ENCODE peak calls at places on chromosomes 6 and 20, in five cellular contexts. L is GM23338, R is spleen, D is stomach, A is sigmoid colon. S is an unnamed sample.

GRCh38 chr6:137907170-137907569 is 40.1 kb downstream of the TNFAIP3 start:
- DNase-seq in L (no peak), R (no peak), D (no peak), A (no peak), S (no peak)

GRCh38 chr6:3102875-3103274 is 15.6 kb upstream of the BPHL start:
- DNase-seq in L (no peak), R (no peak), D (no peak), A (no peak), S (no peak)

GRCh38 chr6:130760006-130760405 is 67.2 kb upstream of the SMLR1 start:
- DNase-seq in L (peak), R (no peak), D (no peak), A (no peak), S (no peak)

GRCh38 chr6:134495893-134496253 is 178.0 kb upstream of the SGK1 start:
- DNase-seq in L (no peak), R (no peak), D (no peak), A (no peak), S (peak)

GRCh38 chr20:56072165-56072564 is 66.8 kb upstream of the CBLN4 start:
- DNase-seq in L (no peak), R (no peak), D (no peak), A (no peak), S (no peak)

GRCh38 chr20:32893878-32894483 is 35.3 kb downstream of the EFCAB8 start:
- DNase-seq in L (peak), R (no peak), D (no peak), A (no peak), S (no peak)

GRCh38 chr6:71127374-71127773 is 161.2 kb upstream of the OGFRL1 start:
- DNase-seq in L (no peak), R (no peak), D (no peak), A (no peak), S (no peak)

GRCh38 chr6:138052783-138053182 is 54.4 kb downstream of the PERP start:
- DNase-seq in L (no peak), R (no peak), D (no peak), A (no peak), S (no peak)

GRCh38 chr6:87257975-87258374 is 64.4 kb upstream of the SMIM8 start:
- DNase-seq in L (no peak), R (no peak), D (no peak), A (no peak), S (no peak)
- TF ChIP-seq POLR2AphosphoS5 in L (no peak), R (no peak), D (no peak), A (no peak), S (no peak)

GRCh38 chr6:116034327-116034726 is 26.4 kb downstream of the FRK start:
- DNase-seq in L (no peak), R (no peak), D (no peak), A (no peak), S (no peak)

GRCh38 chr6:116036885-116037284 is 23.8 kb downstream of the FRK start:
- DNase-seq in L (no peak), R (no peak), D (no peak), A (no peak), S (no peak)

GRCh38 chr6:116033687-116034303 is 26.9 kb downstream of the FRK start:
- DNase-seq in L (no peak), R (no peak), D (no peak), A (no peak), S (no peak)

GRCh38 chr6:116035616-116036015 is 25.1 kb downstream of the FRK start:
- DNase-seq in L (no peak), R (no peak), D (no peak), A (no peak), S (no peak)

GRCh38 chr6:116036075-116036773 is 24.5 kb downstream of the FRK start:
- DNase-seq in L (no peak), R (no peak), D (no peak), A (no peak), S (no peak)
- TF ChIP-seq POLR2AphosphoS5 in L (no peak), R (no peak), D (no peak), A (no peak), S (no peak)

GRCh38 chr20:39206899-39207564 is 244.9 kb downstream of the DHX35 start:
- DNase-seq in L (no peak), R (no peak), D (peak), A (no peak), S (no peak)
- TF ChIP-seq POLR2AphosphoS5 in L (no peak), R (no peak), D (no peak), A (no peak), S (no peak)

GRCh38 chr20:19254086-19254821 is 41.8 kb downstream of the SLC24A3 start:
- DNase-seq in L (no peak), R (no peak), D (no peak), A (no peak), S (no peak)

GRCh38 chr20:19253316-19253715 is 40.9 kb downstream of the SLC24A3 start:
- DNase-seq in L (no peak), R (no peak), D (no peak), A (no peak), S (no peak)

GRCh38 chr20:19251958-19252669 is 39.7 kb downstream of the SLC24A3 start:
- DNase-seq in L (no peak), R (no peak), D (no peak), A (no peak), S (no peak)

GRCh38 chr20:19251506-19251905 is 39.1 kb downstream of the SLC24A3 start:
- DNase-seq in L (no peak), R (no peak), D (no peak), A (no peak), S (no peak)

DNA sequence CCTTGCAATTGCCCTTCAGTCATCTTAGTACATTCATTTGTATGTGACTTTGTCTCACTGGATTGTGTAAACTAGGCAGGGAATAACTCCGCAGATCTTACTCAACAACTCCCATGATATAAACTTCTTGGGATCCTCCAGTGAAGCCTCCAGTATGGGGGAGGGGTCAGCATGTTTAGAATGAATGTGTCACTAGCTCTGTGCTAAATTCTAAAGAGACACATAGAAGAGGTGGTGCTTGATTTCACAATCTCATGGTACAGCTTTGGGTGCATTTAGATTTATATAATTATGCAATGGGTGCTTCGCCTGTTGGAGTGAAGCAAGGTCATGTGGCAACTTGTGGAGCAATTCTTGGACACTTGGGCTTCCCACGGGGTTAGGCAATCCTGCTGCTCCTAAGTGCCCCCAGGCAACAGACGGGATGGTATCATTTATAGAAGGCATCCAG is 40.3 kb downstream of the SLC24A3 start:
- DNase-seq in L (no peak), R (no peak), D (no peak), A (peak), S (no peak)
- TF ChIP-seq POLR2AphosphoS5 in L (no peak), R (no peak), D (peak), A (no peak), S (peak)

DNA sequence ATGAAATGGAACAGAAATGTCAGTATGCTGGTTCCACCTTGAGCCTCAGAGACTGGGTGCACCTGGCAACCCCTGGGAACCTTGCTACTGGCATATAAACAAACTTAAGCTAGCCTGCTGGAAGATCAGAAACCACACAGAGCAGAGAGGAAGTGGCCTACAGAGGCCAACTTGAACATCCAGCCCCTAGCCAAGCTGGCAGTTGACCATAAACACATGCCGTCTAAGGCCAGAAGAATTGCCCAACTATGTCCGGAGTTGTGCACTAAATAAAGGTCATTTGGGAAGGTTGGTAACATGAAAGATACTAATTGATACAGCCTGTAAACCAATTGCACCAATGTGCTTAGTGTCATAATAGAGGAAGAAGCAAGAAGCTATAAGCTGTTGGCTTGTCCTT is 266.6 kb upstream of the BTBD3 start:
- DNase-seq in L (no peak), R (no peak), D (no peak), A (no peak), S (no peak)
- TF ChIP-seq POLR2AphosphoS5 in L (no peak), R (no peak), D (no peak), A (no peak), S (no peak)